ENCODE peak calls at places on chromosomes 4 and X, in five cellular contexts. O is fibroblast of the aortic adventitia, B is GM23338, T is NB4, V is A549. X is an unnamed sample.

GRCh38 chrX:12987900-12988594 is 13.1 kb downstream of the TMSB4X start:
- DNase-seq in O (no peak), B (no peak), T (no peak), V (no peak), X (no peak)

GRCh38 chr4:103091601-103092223 is 7.9 kb downstream of the BDH2 start:
- DNase-seq in O (peak; percentile 84), B (peak; percentile 77), T (peak; percentile 77), V (peak; percentile 66), X (peak; percentile 38)

GRCh38 chr4:77451530-77451929 is 154.1 kb upstream of the CXCL13 start:
- DNase-seq in O (peak; percentile 53), B (no peak), T (no peak), V (no peak), X (no peak)

GRCh38 chrX:140525448-140525847 is 20.6 kb upstream of the SOX3 start:
- DNase-seq in O (no peak), B (peak; percentile 41), T (no peak), V (no peak), X (no peak)

GRCh38 chrX:136147966-136148365 is 633 bp downstream of the FHL1 start:
- DNase-seq in O (no peak), B (peak; percentile 39), T (no peak), V (no peak), X (no peak)

GRCh38 chr4:20839957-20840356 is 139.7 kb downstream of the PACRGL start:
- DNase-seq in O (peak; percentile 77), B (no peak), T (no peak), V (peak; percentile 0), X (peak; percentile 11)

GRCh38 chrX:47151428-47151827 is 6.4 kb downstream of the RBM10 start:
- DNase-seq in O (no peak), B (no peak), T (no peak), V (no peak), X (no peak)

GRCh38 chrX:130539721-130540321 is 138.0 kb downstream of the RBMX2 start:
- DNase-seq in O (peak; percentile 57), B (peak; percentile 65), T (peak; percentile 60), V (peak; percentile 53), X (peak; percentile 50)

GRCh38 chrX:68671221-68671620 is 23.8 kb downstream of the STARD8 start:
- DNase-seq in O (peak; percentile 29), B (no peak), T (no peak), V (no peak), X (no peak)

GRCh38 chrX:107773906-107774435 is 1.6 kb downstream of the TSC22D3 start:
- DNase-seq in O (no peak), B (no peak), T (no peak), V (no peak), X (no peak)

GRCh38 chrX:134622056-134622812 is 36.0 kb downstream of the PLAC1 start:
- DNase-seq in O (peak; percentile 85), B (peak; percentile 47), T (peak; percentile 73), V (peak; percentile 37), X (no peak)

GRCh38 chrX:23332101-23332887 is 2.4 kb upstream of the PTCHD1 start:
- DNase-seq in O (no peak), B (peak; percentile 50), T (no peak), V (no peak), X (no peak)

GRCh38 chr4:169058312-169058711 is 48.3 kb upstream of the CBR4 start:
- DNase-seq in O (no peak), B (no peak), T (no peak), V (no peak), X (no peak)

GRCh38 chr4:80077639-80078038 is 4.6 kb upstream of the ANTXR2 start:
- DNase-seq in O (peak; percentile 63), B (no peak), T (no peak), V (peak; percentile 2), X (no peak)

GRCh38 chrX:101803451-101803850 is 128.4 kb downstream of the ZMAT1 start:
- DNase-seq in O (peak; percentile 21), B (peak; percentile 9), T (no peak), V (peak; percentile 3), X (no peak)

GRCh38 chr4:40675166-40675565 is 45.5 kb upstream of the RBM47 start:
- DNase-seq in O (no peak), B (no peak), T (no peak), V (no peak), X (no peak)

GRCh38 chr4:137768881-137769280 is 236.6 kb upstream of the PCDH18 start:
- DNase-seq in O (no peak), B (no peak), T (no peak), V (no peak), X (no peak)

GRCh38 chrX:69808375-69808774 is 192.5 kb downstream of the EDA start:
- DNase-seq in O (no peak), B (no peak), T (no peak), V (no peak), X (no peak)

GRCh38 chr4:151674804-151675290 is 86.0 kb downstream of the GATB start:
- DNase-seq in O (peak; percentile 43), B (peak; percentile 87), T (no peak), V (no peak), X (no peak)

GRCh38 chr4:89800527-89801103 is 36.3 kb downstream of the SNCA start:
- DNase-seq in O (peak; percentile 10), B (no peak), T (no peak), V (no peak), X (peak; percentile 14)

GRCh38 chr4:48079972-48080391 is 54.1 kb downstream of the TXK start:
- DNase-seq in O (peak; percentile 46), B (no peak), T (no peak), V (peak; percentile 50), X (peak; percentile 45)

GRCh38 chr4:85477538-85477937 is 2.6 kb downstream of the ARHGAP24 start:
- DNase-seq in O (no peak), B (no peak), T (no peak), V (peak; percentile 41), X (no peak)

GRCh38 chr4:110175634-110176033 is 22.8 kb downstream of the ELOVL6 start:
- DNase-seq in O (no peak), B (no peak), T (no peak), V (no peak), X (no peak)

GRCh38 chr4:174464949-174465348 is 57.3 kb downstream of the HPGD start:
- DNase-seq in O (no peak), B (no peak), T (no peak), V (no peak), X (no peak)

GRCh38 chr4:110501826-110502225 is 25.9 kb downstream of the ENPEP start:
- DNase-seq in O (peak; percentile 42), B (no peak), T (no peak), V (no peak), X (no peak)

GRCh38 chr4:101211146-101211553 is 136.2 kb downstream of the PPP3CA start:
- DNase-seq in O (peak; percentile 27), B (peak; percentile 22), T (no peak), V (peak; percentile 89), X (no peak)

GRCh38 chr4:108366716-108367115 is 198.0 kb upstream of the LEF1 start:
- DNase-seq in O (no peak), B (no peak), T (no peak), V (no peak), X (no peak)

GRCh38 chr4:119118397-119118796 is 17.2 kb upstream of the MYOZ2 start:
- DNase-seq in O (no peak), B (no peak), T (no peak), V (no peak), X (no peak)

GRCh38 chrX:71911023-71911730 is 532 bp downstream of the NHSL2 start:
- DNase-seq in O (no peak), B (peak; percentile 66), T (peak; percentile 6), V (peak; percentile 64), X (peak; percentile 54)

DNA sequence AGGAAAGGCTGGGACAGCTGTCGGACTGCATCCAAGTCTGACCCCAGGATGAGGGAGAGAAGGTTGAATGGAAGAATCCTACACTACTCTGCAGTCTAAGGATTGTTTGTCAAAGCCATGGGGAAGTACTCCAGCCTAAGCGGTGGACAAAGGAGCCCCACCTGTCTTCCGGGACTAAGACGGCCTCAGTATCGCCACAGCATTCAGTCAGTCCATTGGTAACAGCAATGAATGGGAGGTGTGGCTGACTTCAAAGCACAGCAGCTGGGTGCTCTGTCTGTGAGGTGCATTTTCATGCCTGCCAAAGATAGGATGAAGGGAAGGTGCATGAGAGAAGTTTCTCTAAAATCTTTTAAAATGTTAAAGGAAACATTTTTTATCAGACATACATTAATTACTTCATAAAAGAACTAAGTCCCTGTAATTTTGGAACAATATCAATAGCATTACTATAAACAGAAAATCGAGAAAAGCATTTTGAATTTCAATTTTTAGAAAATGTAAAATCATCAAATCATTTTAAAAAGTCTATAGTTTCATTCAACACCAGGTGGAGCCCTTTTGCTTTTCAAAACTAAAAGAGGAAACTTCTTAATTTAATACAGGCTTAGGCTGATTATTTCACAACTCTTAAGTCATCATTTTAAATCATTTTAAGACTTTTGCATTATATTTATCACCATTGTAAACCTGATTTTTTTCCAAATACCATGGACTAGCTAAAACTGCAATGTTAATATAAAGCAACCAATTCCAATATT is 27.6 kb upstream of the INTU start:
- DNase-seq in O (peak; percentile 72), B (peak; percentile 92), T (peak; percentile 46), V (peak; percentile 20), X (no peak)
- TF ChIP-seq CTCF in O (peak; percentile 27), B (no peak), T (no peak), V (peak; percentile 62), X (no peak)

GRCh38 chr4:139208404-139208945 is 31.5 kb upstream of the ELF2 start:
- DNase-seq in O (peak; percentile 63), B (no peak), T (peak; percentile 95), V (no peak), X (no peak)
- TF ChIP-seq CTCF in O (no peak), B (no peak), T (peak; percentile 9), V (no peak), X (no peak)

GRCh38 chrX:119025900-119026299 is 46.9 kb upstream of the CT47C1 start:
- DNase-seq in O (no peak), B (no peak), T (no peak), V (no peak), X (no peak)

GRCh38 chrX:119028733-119029110 is 44.1 kb upstream of the CT47C1 start:
- DNase-seq in O (peak; percentile 6), B (no peak), T (no peak), V (no peak), X (no peak)

GRCh38 chrX:119036369-119037029 is 36.3 kb upstream of the CT47C1 start:
- DNase-seq in O (no peak), B (no peak), T (no peak), V (no peak), X (no peak)

DNA sequence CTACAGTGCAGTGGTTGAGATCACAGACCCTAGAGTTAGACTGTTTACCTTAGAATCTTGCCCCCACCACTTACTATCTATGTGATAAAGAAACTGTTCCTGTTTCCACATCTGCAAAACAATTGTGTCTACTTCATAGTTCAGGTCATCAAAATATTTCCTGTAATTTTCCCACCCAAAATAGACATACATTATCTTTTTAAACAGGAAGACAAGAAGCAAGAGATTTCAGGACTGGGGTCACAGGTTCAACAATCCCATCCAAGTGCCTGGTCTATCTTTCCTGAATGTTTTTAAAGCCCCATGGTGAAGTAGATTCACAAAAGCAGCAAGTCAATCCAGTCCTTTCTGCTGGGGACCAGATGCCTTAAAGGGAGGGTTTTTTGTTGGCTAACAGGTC is 41.8 kb upstream of the CT47C1 start:
- DNase-seq in O (no peak), B (no peak), T (no peak), V (no peak), X (no peak)
- TF ChIP-seq CTCF in O (no peak), B (no peak), T (no peak), V (no peak), X (no peak)

DNA sequence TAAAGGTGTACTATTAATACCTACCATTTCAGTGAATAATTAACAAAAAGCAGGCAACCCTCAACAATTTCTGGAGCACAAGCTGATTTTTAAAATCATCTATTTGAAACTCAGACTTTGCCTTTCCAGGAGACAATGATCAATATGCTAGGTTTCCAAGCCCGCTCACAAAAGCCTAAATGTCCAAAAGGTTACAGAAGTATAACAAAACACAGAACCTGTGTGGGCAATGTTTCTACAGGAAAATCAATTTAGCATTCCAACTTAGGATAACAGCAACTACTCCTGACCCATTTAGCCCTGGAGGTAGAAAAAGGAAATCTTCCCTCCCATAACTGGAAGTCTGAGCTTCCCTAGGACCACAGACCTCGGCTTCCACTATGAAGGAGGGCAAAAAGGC is 3.9 kb downstream of the TAB3 start:
- DNase-seq in O (no peak), B (no peak), T (no peak), V (no peak), X (no peak)
- TF ChIP-seq CTCF in O (no peak), B (no peak), T (no peak), V (no peak), X (no peak)

X was measured in Calu3.